ENCODE peak calls at places on chromosomes 5 and 9, in six cellular contexts. G is IMR-90, O is H1, T is neuronal stem cell, A is trophoblast cell, J is mesenchymal stem cell. D is an unnamed sample.

GRCh38 chr9:131630206-131630831 is 85.0 kb downstream of the PRRT1B start:
- DNase-seq in G (no peak), A (peak; percentile 37), J (no peak), T (no peak), O (no peak), D (no peak)

GRCh38 chr5:38249286-38249685 is 9.1 kb upstream of the EGFLAM start:
- DNase-seq in G (no peak), O (no peak), A (no peak), T (no peak), J (peak; percentile 84), D (no peak)

GRCh38 chr5:175627739-175628138 is 30.1 kb upstream of the HRH2 start:
- DNase-seq in O (no peak), T (no peak), J (no peak), G (no peak), A (no peak), D (no peak)

GRCh38 chr5:95727764-95728191 is 3.4 kb upstream of the RHOBTB3 start:
- DNase-seq in O (no peak), A (peak; percentile 91), J (no peak), T (no peak), G (no peak), D (peak; percentile 65)

GRCh38 chr5:172868924-172869565 is 35.0 kb downstream of the ERGIC1 start:
- DNase-seq in T (no peak), A (peak; percentile 48), G (peak; percentile 96), O (no peak), J (peak; percentile 95), D (no peak)

GRCh38 chr9:107653263-107653821 is 163.8 kb upstream of the KLF4 start:
- DNase-seq in A (no peak), J (no peak), O (no peak), G (no peak), T (no peak), D (no peak)

GRCh38 chr9:85522459-85523092 is 219.2 kb downstream of the AGTPBP1 start:
- DNase-seq in O (peak; percentile 33), T (peak; percentile 26), J (peak; percentile 45), G (peak; percentile 25), A (peak; percentile 34), D (peak; percentile 67)

GRCh38 chr9:79570449-79571308 is 1.1 kb upstream of the TLE4 start:
- DNase-seq in A (peak; percentile 45), G (peak; percentile 63), J (peak; percentile 66), O (peak; percentile 57), T (peak; percentile 96), D (peak; percentile 71)

GRCh38 chr9:89802809-89803355 is 198.1 kb downstream of the GADD45G start:
- DNase-seq in J (no peak), A (no peak), G (no peak), O (no peak), T (no peak), D (no peak)

GRCh38 chr5:52787600-52788504 is at the start of the genes ITGA1 and PELO:
- DNase-seq in A (peak; percentile 84), G (peak; percentile 81), J (peak; percentile 94), T (peak; percentile 59), O (peak; percentile 51), D (peak; percentile 94)

GRCh38 chr5:172658869-172659513 is 17.9 kb downstream of the NEURL1B start:
- DNase-seq in J (peak; percentile 48), G (peak; percentile 46), A (no peak), T (no peak), O (no peak), D (no peak)

GRCh38 chr9:94867842-94868312 is 141.4 kb downstream of the AOPEP start:
- DNase-seq in A (peak; percentile 80), J (peak; percentile 96), G (peak; percentile 98), O (no peak), T (no peak), D (no peak)

GRCh38 chr9:132708769-132709168 is 38.5 kb downstream of the GTF3C4 start:
- DNase-seq in G (no peak), A (peak; percentile 40), O (no peak), T (no peak), J (no peak), D (no peak)

GRCh38 chr5:147177125-147177840 is 57.5 kb upstream of the STK32A start:
- DNase-seq in O (no peak), T (no peak), A (no peak), J (peak; percentile 22), G (peak; percentile 50), D (no peak)

GRCh38 chr9:2290382-2290781 is 275.2 kb downstream of the SMARCA2 start:
- DNase-seq in A (no peak), T (no peak), J (no peak), G (no peak), O (no peak), D (peak; percentile 82)

GRCh38 chr5:115068239-115069086 is 101.2 kb downstream of the TRIM36 start:
- DNase-seq in J (peak; percentile 57), T (no peak), A (peak; percentile 89), O (no peak), G (peak; percentile 49), D (peak; percentile 63)

GRCh38 chr9:136711751-136712689 is at the start of gene DIPK1B:
- DNase-seq in A (peak; percentile 31), J (no peak), T (peak; percentile 85), O (no peak), G (no peak), D (peak; percentile 78)

GRCh38 chr9:114930063-114930812 is at the start of gene TNFSF8:
- DNase-seq in G (no peak), J (no peak), O (no peak), A (no peak), T (no peak), D (no peak)

GRCh38 chr5:139414601-139415121 is 10.8 kb upstream of the SPATA24 start:
- DNase-seq in T (no peak), J (no peak), O (no peak), G (no peak), A (no peak), D (no peak)

GRCh38 chr5:139710370-139711066 is 62.4 kb downstream of the CXXC5 start:
- DNase-seq in G (peak; percentile 39), T (peak; percentile 75), A (peak; percentile 37), J (peak; percentile 93), O (no peak), D (peak; percentile 97)

GRCh38 chr9:23829580-23830458 is 3.8 kb upstream of the ELAVL2 start:
- DNase-seq in T (no peak), J (peak; percentile 40), G (peak; percentile 2), A (peak; percentile 4), O (no peak), D (peak; percentile 63)

GRCh38 chr5:38441730-38442573 is 114.5 kb downstream of the LIFR start:
- DNase-seq in O (peak; percentile 70), J (peak; percentile 93), G (peak; percentile 91), T (peak; percentile 86), A (peak; percentile 98), D (peak; percentile 96)

GRCh38 chr5:171926311-171926710 is 80.1 kb downstream of the FBXW11 start:
- DNase-seq in O (no peak), G (no peak), T (no peak), J (no peak), A (no peak), D (peak; percentile 71)

GRCh38 chr5:32504923-32505596 is 60.5 kb upstream of the ZFR start:
- DNase-seq in O (no peak), A (no peak), J (peak; percentile 53), G (peak; percentile 94), T (no peak), D (no peak)

GRCh38 chr9:20658677-20659473 is 25.2 kb upstream of the FOCAD start:
- DNase-seq in G (no peak), J (peak; percentile 62), A (peak; percentile 19), T (no peak), O (no peak), D (peak; percentile 60)

GRCh38 chr5:52977264-52977897 is 11.8 kb upstream of the ITGA2 start:
- DNase-seq in G (no peak), O (no peak), A (no peak), T (no peak), J (no peak), D (no peak)

GRCh38 chr5:111755264-111755941 is 1.6 kb downstream of the NREP start:
- DNase-seq in G (no peak), J (no peak), T (no peak), A (no peak), O (no peak), D (no peak)

GRCh38 chr5:150734579-150735384 is 24.0 kb downstream of the DCTN4 start:
- DNase-seq in J (no peak), G (no peak), O (no peak), A (peak; percentile 19), T (no peak), D (peak; percentile 51)

DNA sequence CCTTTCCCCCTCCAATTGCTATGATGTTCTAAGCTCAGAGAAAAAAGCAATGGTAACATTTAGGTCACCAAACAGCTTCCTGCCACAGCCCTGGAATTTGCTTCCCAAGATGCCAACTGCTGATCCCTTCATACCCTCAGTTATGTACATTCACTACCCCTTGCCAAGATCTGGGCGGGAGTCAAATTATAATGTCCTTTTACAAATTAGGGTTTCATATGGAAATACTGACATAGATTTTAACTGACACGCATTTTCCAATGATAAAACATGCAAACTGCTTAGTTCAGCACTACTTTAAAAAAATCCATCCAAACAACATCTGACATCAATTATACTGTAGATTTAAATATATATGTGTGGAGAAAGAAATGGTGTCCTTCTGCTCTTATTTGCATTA is 5.0 kb downstream of the LOX start:
- DNase-seq in O (no peak), A (no peak), T (no peak), G (no peak), J (no peak), D (no peak)
- H3K4ac ChIP-seq in O (no peak overlapping the region), A (no peak overlapping the region), T (no peak overlapping the region), G (no peak overlapping the region), J (no peak overlapping the region), D (no peak overlapping the region)

GRCh38 chr5:10701567-10702039 is 59.4 kb downstream of the DAP start:
- DNase-seq in J (peak; percentile 67), O (no peak), A (peak; percentile 58), T (peak; percentile 24), G (peak; percentile 71), D (peak; percentile 59)
- H3K4me3 ChIP-seq in J (no peak overlapping the region), O (no peak overlapping the region), A (no peak overlapping the region), T (no peak overlapping the region), G (no peak overlapping the region), D (no peak overlapping the region)

GRCh38 chr9:98219794-98220370 is 27.4 kb upstream of the CORO2A start:
- DNase-seq in A (no peak), G (no peak), J (no peak), O (no peak), T (no peak), D (peak; percentile 14)
- H3K4ac ChIP-seq in A (no peak overlapping the region), G (peak overlapping the region; percentile 100), J (no peak overlapping the region), O (peak overlapping the region; percentile 69), T (no peak overlapping the region), D (no peak overlapping the region)

GRCh38 chr9:87703636-87704276 is 22.2 kb upstream of the CTSL start:
- DNase-seq in J (no peak), O (no peak), A (no peak), G (no peak), T (no peak), D (no peak)
- H3K4me3 ChIP-seq in J (no peak overlapping the region), O (no peak overlapping the region), A (no peak overlapping the region), G (no peak overlapping the region), T (no peak overlapping the region), D (no peak overlapping the region)

GRCh38 chr9:69411931-69412740 is 87.1 kb downstream of the ENTREP1 start:
- DNase-seq in J (no peak), A (no peak), O (no peak), G (no peak), T (no peak), D (no peak)
- H3K4ac ChIP-seq in J (no peak overlapping the region), A (no peak overlapping the region), O (peak overlapping the region; percentile 27), G (no peak overlapping the region), T (peak overlapping the region; percentile 66), D (peak overlapping the region; percentile 92)